ENCODE peak calls at places on chromosome X, in four cellular contexts. One of them, this sample, is unnamed.

GRCh38 chrX:112784692-112785091 is 55.9 kb downstream of the AMOT start:
- DNase-seq in HEK293T: no peak
- DNase-seq in anterior cingulate cortex: peak
- DNase-seq in endothelial cell: no peak
- DNase-seq in this sample: no peak

GRCh38 chrX:120790118-120790517 is 85.5 kb downstream of the CT47B1 start:
- DNase-seq in HEK293T: peak
- DNase-seq in endothelial cell: peak
- DNase-seq in anterior cingulate cortex: peak
- DNase-seq in this sample: peak

GRCh38 chrX:108019382-108019857 is 25.4 kb upstream of the VSIG1 start:
- DNase-seq in anterior cingulate cortex: no peak
- DNase-seq in HEK293T: no peak
- DNase-seq in endothelial cell: no peak
- DNase-seq in this sample: no peak

GRCh38 chrX:149630681-149631292 is 805 bp downstream of the TMEM185A start:
- DNase-seq in HEK293T: peak
- DNase-seq in endothelial cell: no peak
- DNase-seq in anterior cingulate cortex: no peak
- DNase-seq in this sample: no peak

GRCh38 chrX:87961471-87961870 is 443.9 kb downstream of the KLHL4 start:
- DNase-seq in HEK293T: no peak
- DNase-seq in anterior cingulate cortex: no peak
- DNase-seq in endothelial cell: no peak
- DNase-seq in this sample: no peak

GRCh38 chrX:153600921-153601320 is 2.0 kb upstream of the CCNQ start:
- DNase-seq in endothelial cell: no peak
- DNase-seq in HEK293T: no peak
- DNase-seq in anterior cingulate cortex: no peak
- DNase-seq in this sample: no peak

GRCh38 chrX:22526339-22526738 is 253.6 kb downstream of the CBLL2 start:
- DNase-seq in HEK293T: no peak
- DNase-seq in endothelial cell: no peak
- DNase-seq in anterior cingulate cortex: no peak
- DNase-seq in this sample: no peak

GRCh38 chrX:138925330-138925729 is 213.8 kb upstream of the FGF13 start:
- DNase-seq in endothelial cell: no peak
- DNase-seq in anterior cingulate cortex: no peak
- DNase-seq in HEK293T: no peak
- DNase-seq in this sample: no peak

GRCh38 chrX:37078434-37078703 is 70.2 kb downstream of the FAM47C start:
- DNase-seq in endothelial cell: no peak
- DNase-seq in HEK293T: no peak
- DNase-seq in anterior cingulate cortex: no peak
- DNase-seq in this sample: no peak

GRCh38 chrX:121802881-121803412 is 755.5 kb downstream of the GLUD2 start:
- DNase-seq in endothelial cell: no peak
- DNase-seq in anterior cingulate cortex: no peak
- DNase-seq in HEK293T: no peak
- DNase-seq in this sample: no peak

GRCh38 chrX:50100188-50100587 is 100.6 kb downstream of the AKAP4 start:
- DNase-seq in endothelial cell: peak
- DNase-seq in anterior cingulate cortex: no peak
- DNase-seq in HEK293T: peak
- DNase-seq in this sample: peak

GRCh38 chrX:151081016-151081415 is 95.4 kb upstream of the GPR50 start:
- DNase-seq in endothelial cell: no peak
- DNase-seq in HEK293T: no peak
- DNase-seq in anterior cingulate cortex: no peak
- DNase-seq in this sample: no peak

GRCh38 chrX:128460835-128461234 is 408.6 kb upstream of the ACTRT1 start:
- DNase-seq in HEK293T: peak
- DNase-seq in endothelial cell: no peak
- DNase-seq in anterior cingulate cortex: no peak
- DNase-seq in this sample: no peak

GRCh38 chrX:154658957-154659356 is 5.6 kb upstream of the CTAG2 start:
- DNase-seq in HEK293T: no peak
- DNase-seq in endothelial cell: no peak
- DNase-seq in anterior cingulate cortex: no peak
- DNase-seq in this sample: no peak

GRCh38 chrX:152861116-152861515 is 30.3 kb downstream of the NSDHL start:
- DNase-seq in HEK293T: no peak
- DNase-seq in anterior cingulate cortex: no peak
- DNase-seq in endothelial cell: no peak
- DNase-seq in this sample: no peak

GRCh38 chrX:152641996-152642395 is 4.3 kb downstream of the GABRQ start:
- DNase-seq in endothelial cell: peak
- DNase-seq in anterior cingulate cortex: peak
- DNase-seq in HEK293T: peak
- DNase-seq in this sample: peak

GRCh38 chrX:31889028-31889427 is 817.2 kb upstream of the FTHL17 start:
- DNase-seq in HEK293T: no peak
- DNase-seq in anterior cingulate cortex: no peak
- DNase-seq in endothelial cell: no peak
- DNase-seq in this sample: no peak

GRCh38 chrX:153744210-153745066 is 19.6 kb upstream of the PLXNB3 start:
- DNase-seq in HEK293T: no peak
- DNase-seq in endothelial cell: no peak
- DNase-seq in anterior cingulate cortex: no peak
- DNase-seq in this sample: no peak

GRCh38 chrX:108362026-108362425 is 76.2 kb downstream of the COL4A6 start:
- DNase-seq in HEK293T: no peak
- DNase-seq in endothelial cell: no peak
- DNase-seq in anterior cingulate cortex: no peak
- DNase-seq in this sample: no peak

GRCh38 chrX:68997911-68998310 is 167.3 kb downstream of the PJA1 start:
- DNase-seq in HEK293T: no peak
- DNase-seq in anterior cingulate cortex: peak
- DNase-seq in endothelial cell: no peak
- DNase-seq in this sample: no peak

GRCh38 chrX:134685662-134686061 is 27.4 kb upstream of the PLAC1 start:
- DNase-seq in HEK293T: no peak
- DNase-seq in endothelial cell: no peak
- DNase-seq in anterior cingulate cortex: no peak
- DNase-seq in this sample: no peak

GRCh38 chrX:97119474-97120109 is 235.9 kb downstream of the RPA4 start:
- DNase-seq in endothelial cell: no peak
- DNase-seq in HEK293T: no peak
- DNase-seq in anterior cingulate cortex: no peak
- DNase-seq in this sample: no peak

GRCh38 chrX:68383540-68383939 is 49.8 kb downstream of the OPHN1 start:
- DNase-seq in endothelial cell: no peak
- DNase-seq in HEK293T: no peak
- DNase-seq in anterior cingulate cortex: no peak
- DNase-seq in this sample: no peak

GRCh38 chrX:44828008-44828605 is 15.7 kb upstream of the DUSP21 start:
- DNase-seq in anterior cingulate cortex: no peak
- DNase-seq in HEK293T: no peak
- DNase-seq in endothelial cell: no peak
- DNase-seq in this sample: no peak

GRCh38 chrX:24173115-24173847 is 23.8 kb downstream of the ZFX start:
- DNase-seq in anterior cingulate cortex: no peak
- DNase-seq in endothelial cell: no peak
- DNase-seq in HEK293T: no peak
- DNase-seq in this sample: no peak

GRCh38 chrX:153449306-153450113 is 3.7 kb upstream of the TREX2 start:
- DNase-seq in endothelial cell: no peak
- DNase-seq in HEK293T: no peak
- DNase-seq in anterior cingulate cortex: no peak
- DNase-seq in this sample: no peak

GRCh38 chrX:14913241-14913640 is 40.0 kb downstream of the MOSPD2 start:
- DNase-seq in anterior cingulate cortex: no peak
- DNase-seq in endothelial cell: no peak
- DNase-seq in HEK293T: no peak
- DNase-seq in this sample: no peak

GRCh38 chrX:140157611-140158010 is 192.3 kb upstream of the CXorf66 start:
- DNase-seq in HEK293T: no peak
- DNase-seq in endothelial cell: no peak
- DNase-seq in anterior cingulate cortex: no peak
- DNase-seq in this sample: no peak

GRCh38 chrX:10168226-10168625 is 11.5 kb downstream of the CLCN4 start:
- DNase-seq in endothelial cell: no peak
- DNase-seq in HEK293T: no peak
- DNase-seq in anterior cingulate cortex: no peak
- DNase-seq in this sample: no peak

GRCh38 chrX:110181459-110182137 is 136.3 kb downstream of the AMMECR1 start:
- DNase-seq in anterior cingulate cortex: no peak
- DNase-seq in endothelial cell: no peak
- DNase-seq in HEK293T: no peak
- DNase-seq in this sample: no peak

GRCh38 chrX:20418379-20418778 is 151.7 kb upstream of the RPS6KA3 start:
- DNase-seq in HEK293T: no peak
- DNase-seq in endothelial cell: no peak
- DNase-seq in anterior cingulate cortex: no peak
- DNase-seq in this sample: no peak